ENCODE peak calls at places on chromosomes 11 and 22, in ten cellular contexts. One of them, this sample, is unnamed.

GRCh38 chr11:24588075-24588474 is 91.2 kb downstream of the LUZP2 start:
- DNase-seq in heart left ventricle: no peak
- DNase-seq in endodermal cell: no peak
- DNase-seq in transverse colon: no peak
- DNase-seq in tibial nerve: no peak
- DNase-seq in DND-41: no peak
- DNase-seq in CD4-positive, alpha-beta T cell: no peak
- DNase-seq in testis: no peak
- DNase-seq in SK-N-SH: no peak
- DNase-seq in K562: no peak
- DNase-seq in this sample: no peak

GRCh38 chr11:19674831-19675230 is 37.8 kb upstream of the NAV2 start:
- DNase-seq in heart left ventricle: no peak
- DNase-seq in endodermal cell: no peak
- DNase-seq in transverse colon: no peak
- DNase-seq in tibial nerve: no peak
- DNase-seq in DND-41: no peak
- DNase-seq in CD4-positive, alpha-beta T cell: no peak
- DNase-seq in testis: no peak
- DNase-seq in SK-N-SH: no peak
- DNase-seq in K562: no peak
- DNase-seq in this sample: no peak

GRCh38 chr11:114762437-114762836 is 84.1 kb downstream of the NXPE2 start:
- DNase-seq in heart left ventricle: peak
- DNase-seq in endodermal cell: peak
- DNase-seq in transverse colon: peak
- DNase-seq in tibial nerve: peak
- DNase-seq in DND-41: peak
- DNase-seq in CD4-positive, alpha-beta T cell: no peak
- DNase-seq in testis: peak
- DNase-seq in SK-N-SH: peak
- DNase-seq in K562: peak
- DNase-seq in this sample: peak

GRCh38 chr11:119699227-119699626 is 29.8 kb downstream of the NECTIN1 start:
- DNase-seq in heart left ventricle: peak
- DNase-seq in endodermal cell: no peak
- DNase-seq in transverse colon: peak
- DNase-seq in tibial nerve: peak
- DNase-seq in DND-41: no peak
- DNase-seq in CD4-positive, alpha-beta T cell: no peak
- DNase-seq in testis: peak
- DNase-seq in SK-N-SH: no peak
- DNase-seq in K562: no peak
- DNase-seq in this sample: peak

GRCh38 chr11:68891356-68891948 is 12.2 kb downstream of the MRPL21 start:
- DNase-seq in heart left ventricle: no peak
- DNase-seq in endodermal cell: no peak
- DNase-seq in transverse colon: no peak
- DNase-seq in tibial nerve: no peak
- DNase-seq in DND-41: no peak
- DNase-seq in CD4-positive, alpha-beta T cell: no peak
- DNase-seq in testis: no peak
- DNase-seq in SK-N-SH: no peak
- DNase-seq in K562: no peak
- DNase-seq in this sample: no peak

GRCh38 chr11:1087961-1088926 is 13.6 kb downstream of the MUC2 start:
- DNase-seq in heart left ventricle: peak
- DNase-seq in endodermal cell: peak
- DNase-seq in transverse colon: peak
- DNase-seq in tibial nerve: no peak
- DNase-seq in DND-41: no peak
- DNase-seq in CD4-positive, alpha-beta T cell: no peak
- DNase-seq in testis: peak
- DNase-seq in SK-N-SH: no peak
- DNase-seq in K562: peak
- DNase-seq in this sample: no peak

GRCh38 chr11:17508306-17508705 is 31.7 kb upstream of the ABCC8 start:
- DNase-seq in heart left ventricle: no peak
- DNase-seq in endodermal cell: no peak
- DNase-seq in transverse colon: no peak
- DNase-seq in tibial nerve: no peak
- DNase-seq in DND-41: no peak
- DNase-seq in CD4-positive, alpha-beta T cell: no peak
- DNase-seq in testis: no peak
- DNase-seq in SK-N-SH: no peak
- DNase-seq in K562: no peak
- DNase-seq in this sample: no peak

GRCh38 chr11:99973993-99974392 is 713.1 kb upstream of the ARHGAP42 start:
- DNase-seq in heart left ventricle: no peak
- DNase-seq in endodermal cell: no peak
- DNase-seq in transverse colon: no peak
- DNase-seq in tibial nerve: no peak
- DNase-seq in DND-41: no peak
- DNase-seq in CD4-positive, alpha-beta T cell: no peak
- DNase-seq in testis: no peak
- DNase-seq in SK-N-SH: no peak
- DNase-seq in K562: no peak
- DNase-seq in this sample: no peak

GRCh38 chr22:36252754-36253522 is at the start of gene APOL1:
- DNase-seq in heart left ventricle: peak
- DNase-seq in endodermal cell: no peak
- DNase-seq in transverse colon: peak
- DNase-seq in tibial nerve: peak
- DNase-seq in DND-41: peak
- DNase-seq in CD4-positive, alpha-beta T cell: peak
- DNase-seq in testis: peak
- DNase-seq in SK-N-SH: no peak
- DNase-seq in K562: peak
- DNase-seq in this sample: peak

GRCh38 chr11:2934611-2935239 is 5.5 kb upstream of the PHLDA2 start:
- DNase-seq in heart left ventricle: peak
- DNase-seq in endodermal cell: no peak
- DNase-seq in transverse colon: no peak
- DNase-seq in tibial nerve: no peak
- DNase-seq in DND-41: no peak
- DNase-seq in CD4-positive, alpha-beta T cell: no peak
- DNase-seq in testis: no peak
- DNase-seq in SK-N-SH: no peak
- DNase-seq in K562: no peak
- DNase-seq in this sample: no peak

GRCh38 chr11:8775341-8776133 is 92.9 kb downstream of the RPL27A start:
- DNase-seq in heart left ventricle: peak
- DNase-seq in endodermal cell: no peak
- DNase-seq in transverse colon: no peak
- DNase-seq in tibial nerve: no peak
- DNase-seq in DND-41: no peak
- DNase-seq in CD4-positive, alpha-beta T cell: no peak
- DNase-seq in testis: peak
- DNase-seq in SK-N-SH: no peak
- DNase-seq in K562: no peak
- DNase-seq in this sample: peak

GRCh38 chr11:70084046-70084984 is 6.2 kb downstream of the ANO1 start:
- DNase-seq in heart left ventricle: no peak
- DNase-seq in endodermal cell: no peak
- DNase-seq in transverse colon: no peak
- DNase-seq in tibial nerve: no peak
- DNase-seq in DND-41: no peak
- DNase-seq in CD4-positive, alpha-beta T cell: no peak
- DNase-seq in testis: no peak
- DNase-seq in SK-N-SH: peak
- DNase-seq in K562: no peak
- DNase-seq in this sample: no peak

GRCh38 chr11:26017903-26018750 is 313.8 kb upstream of the ANO3 start:
- DNase-seq in heart left ventricle: no peak
- DNase-seq in endodermal cell: no peak
- DNase-seq in transverse colon: no peak
- DNase-seq in tibial nerve: no peak
- DNase-seq in DND-41: no peak
- DNase-seq in CD4-positive, alpha-beta T cell: no peak
- DNase-seq in testis: no peak
- DNase-seq in SK-N-SH: no peak
- DNase-seq in K562: no peak
- DNase-seq in this sample: no peak

GRCh38 chr22:30855677-30856518 is 112.7 kb downstream of the MORC2 start:
- DNase-seq in heart left ventricle: no peak
- DNase-seq in endodermal cell: no peak
- DNase-seq in transverse colon: no peak
- DNase-seq in tibial nerve: no peak
- DNase-seq in DND-41: no peak
- DNase-seq in CD4-positive, alpha-beta T cell: no peak
- DNase-seq in testis: peak
- DNase-seq in SK-N-SH: no peak
- DNase-seq in K562: no peak
- DNase-seq in this sample: no peak

GRCh38 chr11:68214173-68215086 is 1.3 kb upstream of the KMT5B start:
- DNase-seq in heart left ventricle: peak
- DNase-seq in endodermal cell: peak
- DNase-seq in transverse colon: peak
- DNase-seq in tibial nerve: no peak
- DNase-seq in DND-41: no peak
- DNase-seq in CD4-positive, alpha-beta T cell: no peak
- DNase-seq in testis: peak
- DNase-seq in SK-N-SH: peak
- DNase-seq in K562: no peak
- DNase-seq in this sample: peak

GRCh38 chr11:64561984-64562722 is 28.9 kb upstream of the SLC22A12 start:
- DNase-seq in heart left ventricle: peak
- DNase-seq in endodermal cell: no peak
- DNase-seq in transverse colon: no peak
- DNase-seq in tibial nerve: no peak
- DNase-seq in DND-41: no peak
- DNase-seq in CD4-positive, alpha-beta T cell: no peak
- DNase-seq in testis: no peak
- DNase-seq in SK-N-SH: no peak
- DNase-seq in K562: no peak
- DNase-seq in this sample: no peak

GRCh38 chr11:108122166-108122628 is 830 bp downstream of the ACAT1 start:
- DNase-seq in heart left ventricle: no peak
- DNase-seq in endodermal cell: no peak
- DNase-seq in transverse colon: peak
- DNase-seq in tibial nerve: no peak
- DNase-seq in DND-41: no peak
- DNase-seq in CD4-positive, alpha-beta T cell: no peak
- DNase-seq in testis: peak
- DNase-seq in SK-N-SH: peak
- DNase-seq in K562: peak
- DNase-seq in this sample: peak

GRCh38 chr11:84524422-84525051 is 1102.6 kb downstream of the DLG2 start:
- DNase-seq in heart left ventricle: no peak
- DNase-seq in endodermal cell: no peak
- DNase-seq in transverse colon: no peak
- DNase-seq in tibial nerve: no peak
- DNase-seq in DND-41: no peak
- DNase-seq in CD4-positive, alpha-beta T cell: no peak
- DNase-seq in testis: peak
- DNase-seq in SK-N-SH: peak
- DNase-seq in K562: no peak
- DNase-seq in this sample: no peak

GRCh38 chr11:60111793-60112192 is 23.3 kb downstream of the MS4A2 start:
- DNase-seq in heart left ventricle: no peak
- DNase-seq in endodermal cell: no peak
- DNase-seq in transverse colon: no peak
- DNase-seq in tibial nerve: no peak
- DNase-seq in DND-41: no peak
- DNase-seq in CD4-positive, alpha-beta T cell: no peak
- DNase-seq in testis: peak
- DNase-seq in SK-N-SH: no peak
- DNase-seq in K562: peak
- DNase-seq in this sample: no peak

GRCh38 chr11:134037093-134037908 is 31.6 kb upstream of the JAM3 start:
- DNase-seq in heart left ventricle: peak
- DNase-seq in endodermal cell: peak
- DNase-seq in transverse colon: peak
- DNase-seq in tibial nerve: peak
- DNase-seq in DND-41: peak
- DNase-seq in CD4-positive, alpha-beta T cell: peak
- DNase-seq in testis: peak
- DNase-seq in SK-N-SH: peak
- DNase-seq in K562: peak
- DNase-seq in this sample: peak

GRCh38 chr11:10868375-10868774 is 10.5 kb upstream of the ZBED5 start:
- DNase-seq in heart left ventricle: no peak
- DNase-seq in endodermal cell: no peak
- DNase-seq in transverse colon: no peak
- DNase-seq in tibial nerve: no peak
- DNase-seq in DND-41: no peak
- DNase-seq in CD4-positive, alpha-beta T cell: no peak
- DNase-seq in testis: no peak
- DNase-seq in SK-N-SH: no peak
- DNase-seq in K562: no peak
- DNase-seq in this sample: no peak

GRCh38 chr11:9831122-9831521 is 167.2 kb downstream of the SWAP70 start:
- DNase-seq in heart left ventricle: no peak
- DNase-seq in endodermal cell: peak
- DNase-seq in transverse colon: no peak
- DNase-seq in tibial nerve: no peak
- DNase-seq in DND-41: no peak
- DNase-seq in CD4-positive, alpha-beta T cell: no peak
- DNase-seq in testis: no peak
- DNase-seq in SK-N-SH: no peak
- DNase-seq in K562: no peak
- DNase-seq in this sample: no peak
- TF ChIP-seq CTCF in heart left ventricle: no peak
- TF ChIP-seq CTCF in endodermal cell: peak
- TF ChIP-seq CTCF in transverse colon: no peak
- TF ChIP-seq CTCF in tibial nerve: no peak
- TF ChIP-seq CTCF in DND-41: no peak
- TF ChIP-seq CTCF in CD4-positive, alpha-beta T cell: no peak
- TF ChIP-seq CTCF in testis: no peak
- TF ChIP-seq CTCF in SK-N-SH: no peak
- TF ChIP-seq CTCF in K562: no peak
- TF ChIP-seq CTCF in this sample: no peak

GRCh38 chr22:46250783-46251125 is 661 bp upstream of the CDPF1 start:
- DNase-seq in heart left ventricle: no peak
- DNase-seq in endodermal cell: no peak
- DNase-seq in transverse colon: peak
- DNase-seq in tibial nerve: no peak
- DNase-seq in DND-41: peak
- DNase-seq in CD4-positive, alpha-beta T cell: peak
- DNase-seq in testis: no peak
- DNase-seq in SK-N-SH: no peak
- DNase-seq in K562: peak
- DNase-seq in this sample: no peak
- H3K27ac ChIP-seq in heart left ventricle: peak
- H3K27ac ChIP-seq in endodermal cell: no peak
- H3K27ac ChIP-seq in transverse colon: peak
- H3K27ac ChIP-seq in tibial nerve: peak
- H3K27ac ChIP-seq in DND-41: peak
- H3K27ac ChIP-seq in CD4-positive, alpha-beta T cell: peak
- H3K27ac ChIP-seq in testis: peak
- H3K27ac ChIP-seq in SK-N-SH: no peak
- H3K27ac ChIP-seq in K562: peak
- H3K27ac ChIP-seq in this sample: no peak

GRCh38 chr11:28674432-28675076 is 566.4 kb downstream of the METTL15 start:
- DNase-seq in heart left ventricle: no peak
- DNase-seq in endodermal cell: peak
- DNase-seq in transverse colon: no peak
- DNase-seq in tibial nerve: no peak
- DNase-seq in DND-41: no peak
- DNase-seq in CD4-positive, alpha-beta T cell: no peak
- DNase-seq in testis: no peak
- DNase-seq in SK-N-SH: peak
- DNase-seq in K562: peak
- DNase-seq in this sample: no peak
- TF ChIP-seq CTCF in heart left ventricle: no peak
- TF ChIP-seq CTCF in endodermal cell: peak
- TF ChIP-seq CTCF in transverse colon: no peak
- TF ChIP-seq CTCF in tibial nerve: no peak
- TF ChIP-seq CTCF in DND-41: peak
- TF ChIP-seq CTCF in CD4-positive, alpha-beta T cell: no peak
- TF ChIP-seq CTCF in testis: no peak
- TF ChIP-seq CTCF in SK-N-SH: peak
- TF ChIP-seq CTCF in K562: no peak
- TF ChIP-seq CTCF in this sample: no peak

GRCh38 chr11:30567148-30567547 is 19.0 kb downstream of the MPPED2 start:
- DNase-seq in heart left ventricle: no peak
- DNase-seq in endodermal cell: no peak
- DNase-seq in transverse colon: no peak
- DNase-seq in tibial nerve: no peak
- DNase-seq in DND-41: no peak
- DNase-seq in CD4-positive, alpha-beta T cell: no peak
- DNase-seq in testis: no peak
- DNase-seq in SK-N-SH: no peak
- DNase-seq in K562: no peak
- DNase-seq in this sample: no peak
- H3K27ac ChIP-seq in heart left ventricle: no peak
- H3K27ac ChIP-seq in endodermal cell: no peak
- H3K27ac ChIP-seq in transverse colon: no peak
- H3K27ac ChIP-seq in tibial nerve: no peak
- H3K27ac ChIP-seq in DND-41: no peak
- H3K27ac ChIP-seq in CD4-positive, alpha-beta T cell: no peak
- H3K27ac ChIP-seq in testis: no peak
- H3K27ac ChIP-seq in SK-N-SH: no peak
- H3K27ac ChIP-seq in K562: no peak
- H3K27ac ChIP-seq in this sample: peak

This sample was measured in thyroid gland.